ENCODE peak calls at places on chromosomes 1 and 21, in five cellular contexts. Q, L, W, F and U are unnamed samples.

GRCh38 chr1:9373614-9374013 is 80.9 kb downstream of the SPSB1 start:
- DNase-seq in Q (no peak), L (no peak), W (no peak), F (no peak), U (no peak)

GRCh38 chr1:30597711-30598110 is 125.7 kb downstream of the MATN1 start:
- DNase-seq in Q (no peak), L (no peak), W (no peak), F (no peak), U (no peak)

GRCh38 chr1:11654571-11655262 is at the start of gene FBXO44:
- DNase-seq in Q (peak; percentile 83), L (peak; percentile 89), W (no peak), F (peak; percentile 62), U (peak; percentile 71)

GRCh38 chr1:30764939-30765582 is 7.5 kb upstream of the LAPTM5 start:
- DNase-seq in Q (no peak), L (no peak), W (peak; percentile 90), F (no peak), U (no peak)

GRCh38 chr1:168876830-168877229 is 147.8 kb upstream of the DPT start:
- DNase-seq in Q (no peak), L (no peak), W (no peak), F (no peak), U (no peak)

GRCh38 chr1:3471356-3472087 is 17.1 kb downstream of the ARHGEF16 start:
- DNase-seq in Q (peak; percentile 54), L (peak; percentile 73), W (no peak), F (peak; percentile 89), U (no peak)

GRCh38 chr1:206975313-206975712 is 5.1 kb upstream of the FCAMR start:
- DNase-seq in Q (no peak), L (peak; percentile 33), W (no peak), F (no peak), U (no peak)

GRCh38 chr1:30663596-30664091 is 59.7 kb downstream of the MATN1 start:
- DNase-seq in Q (no peak), L (no peak), W (no peak), F (peak; percentile 44), U (no peak)

GRCh38 chr1:14836426-14837140 is 238.1 kb downstream of the KAZN start:
- DNase-seq in Q (no peak), L (no peak), W (no peak), F (no peak), U (no peak)

GRCh38 chr1:180945151-180945550 is 32.5 kb downstream of the KIAA1614 start:
- DNase-seq in Q (no peak), L (no peak), W (no peak), F (no peak), U (no peak)

GRCh38 chr1:32786856-32787255 is 30.3 kb downstream of the YARS1 start:
- DNase-seq in Q (no peak), L (no peak), W (no peak), F (peak; percentile 16), U (peak; percentile 21)

GRCh38 chr1:39165049-39165448 is 39.4 kb upstream of the MACF1 start:
- DNase-seq in Q (no peak), L (no peak), W (no peak), F (no peak), U (no peak)

GRCh38 chr1:220498188-220498587 is 29.7 kb upstream of the MARK1 start:
- DNase-seq in Q (no peak), L (no peak), W (no peak), F (no peak), U (no peak)

GRCh38 chr1:62355095-62355494 is 35.9 kb upstream of the KANK4 start:
- DNase-seq in Q (no peak), L (peak; percentile 65), W (no peak), F (no peak), U (no peak)

GRCh38 chr21:45618287-45618686 is 25.2 kb upstream of the PCBP3 start:
- DNase-seq in Q (no peak), L (peak; percentile 41), W (no peak), F (no peak), U (no peak)

GRCh38 chr1:54172614-54173312 is 20.0 kb upstream of the CDCP2 start:
- DNase-seq in Q (no peak), L (no peak), W (no peak), F (no peak), U (no peak)

GRCh38 chr21:39386194-39386593 is 37.3 kb upstream of the HMGN1 start:
- DNase-seq in Q (no peak), L (no peak), W (no peak), F (peak; percentile 75), U (no peak)

GRCh38 chr1:116769994-116770393 is 15.8 kb downstream of the CD2 start:
- DNase-seq in Q (no peak), L (no peak), W (no peak), F (no peak), U (no peak)

GRCh38 chr1:31782066-31782762 is 18.1 kb upstream of the ADGRB2 start:
- DNase-seq in Q (no peak), L (peak; percentile 81), W (no peak), F (no peak), U (no peak)

GRCh38 chr21:32653326-32653901 is 41.2 kb upstream of the CFAP298 start:
- DNase-seq in Q (peak; percentile 67), L (peak; percentile 72), W (no peak), F (peak; percentile 37), U (peak; percentile 62)

GRCh38 chr1:55699151-55699695 is 484.1 kb upstream of the USP24 start:
- DNase-seq in Q (no peak), L (no peak), W (no peak), F (no peak), U (no peak)

GRCh38 chr1:153308540-153308939 is 4.2 kb downstream of the PGLYRP3 start:
- DNase-seq in Q (no peak), L (no peak), W (no peak), F (no peak), U (no peak)

GRCh38 chr1:3498986-3499385 is 44.5 kb downstream of the ARHGEF16 start:
- DNase-seq in Q (no peak), L (no peak), W (no peak), F (no peak), U (no peak)

GRCh38 chr1:26593385-26593784 is 63.8 kb downstream of the RPS6KA1 start:
- DNase-seq in Q (no peak), L (no peak), W (no peak), F (no peak), U (no peak)

GRCh38 chr1:65112811-65113210 is 35.2 kb upstream of the AK4 start:
- DNase-seq in Q (no peak), L (no peak), W (no peak), F (no peak), U (no peak)

GRCh38 chr21:26437326-26438009 is 135.6 kb downstream of the CYYR1 start:
- DNase-seq in Q (no peak), L (no peak), W (no peak), F (no peak), U (no peak)

GRCh38 chr1:97781762-97782337 is 139.0 kb downstream of the DPYD start:
- DNase-seq in Q (no peak), L (no peak), W (no peak), F (no peak), U (no peak)

GRCh38 chr1:8345621-8346415 is 27.9 kb downstream of the SLC45A1 start:
- DNase-seq in Q (no peak), L (no peak), W (no peak), F (no peak), U (no peak)

GRCh38 chr1:4599951-4600481 is 54.4 kb upstream of the AJAP1 start:
- DNase-seq in Q (no peak), L (no peak), W (no peak), F (no peak), U (no peak)

GRCh38 chr1:34266127-34266951 is 89.6 kb downstream of the C1orf94 start:
- DNase-seq in Q (no peak), L (peak; percentile 11), W (no peak), F (no peak), U (no peak)

GRCh38 chr1:59580257-59580656 is 234.5 kb upstream of the HOOK1 start:
- DNase-seq in Q (no peak), L (no peak), W (no peak), F (no peak), U (no peak)

GRCh38 chr1:83994111-83994510 is 4.8 kb downstream of the TTLL7 start:
- DNase-seq in Q (no peak), L (no peak), W (no peak), F (no peak), U (no peak)

GRCh38 chr1:30745156-30745833 is 12.3 kb downstream of the LAPTM5 start:
- DNase-seq in Q (no peak), L (no peak), W (no peak), F (peak; percentile 56), U (no peak)

GRCh38 chr1:114536043-114536442 is 25.0 kb upstream of the TRIM33 start:
- DNase-seq in Q (no peak), L (no peak), W (no peak), F (no peak), U (no peak)

GRCh38 chr1:114540202-114540601 is 29.2 kb upstream of the TRIM33 start:
- DNase-seq in Q (no peak), L (no peak), W (no peak), F (no peak), U (no peak)

GRCh38 chr1:114531094-114531493 is 20.1 kb upstream of the TRIM33 start:
- DNase-seq in Q (no peak), L (no peak), W (no peak), F (no peak), U (no peak)

GRCh38 chr1:114530224-114530623 is 19.2 kb upstream of the TRIM33 start:
- DNase-seq in Q (no peak), L (no peak), W (no peak), F (no peak), U (no peak)

GRCh38 chr1:114535401-114535800 is 24.4 kb upstream of the TRIM33 start:
- DNase-seq in Q (no peak), L (no peak), W (no peak), F (no peak), U (no peak)
- TF ChIP-seq FOXM1 in Q (no peak), L (no peak), W (no peak), F (no peak), U (no peak)

GRCh38 chr21:31347435-31348032 is 3.5 kb upstream of the TIAM1 start:
- DNase-seq in Q (peak; percentile 29), L (peak; percentile 56), W (no peak), F (peak; percentile 38), U (peak; percentile 61)
- TF ChIP-seq FOXM1 in Q (no peak), L (no peak), W (no peak), F (no peak), U (no peak)

DNA sequence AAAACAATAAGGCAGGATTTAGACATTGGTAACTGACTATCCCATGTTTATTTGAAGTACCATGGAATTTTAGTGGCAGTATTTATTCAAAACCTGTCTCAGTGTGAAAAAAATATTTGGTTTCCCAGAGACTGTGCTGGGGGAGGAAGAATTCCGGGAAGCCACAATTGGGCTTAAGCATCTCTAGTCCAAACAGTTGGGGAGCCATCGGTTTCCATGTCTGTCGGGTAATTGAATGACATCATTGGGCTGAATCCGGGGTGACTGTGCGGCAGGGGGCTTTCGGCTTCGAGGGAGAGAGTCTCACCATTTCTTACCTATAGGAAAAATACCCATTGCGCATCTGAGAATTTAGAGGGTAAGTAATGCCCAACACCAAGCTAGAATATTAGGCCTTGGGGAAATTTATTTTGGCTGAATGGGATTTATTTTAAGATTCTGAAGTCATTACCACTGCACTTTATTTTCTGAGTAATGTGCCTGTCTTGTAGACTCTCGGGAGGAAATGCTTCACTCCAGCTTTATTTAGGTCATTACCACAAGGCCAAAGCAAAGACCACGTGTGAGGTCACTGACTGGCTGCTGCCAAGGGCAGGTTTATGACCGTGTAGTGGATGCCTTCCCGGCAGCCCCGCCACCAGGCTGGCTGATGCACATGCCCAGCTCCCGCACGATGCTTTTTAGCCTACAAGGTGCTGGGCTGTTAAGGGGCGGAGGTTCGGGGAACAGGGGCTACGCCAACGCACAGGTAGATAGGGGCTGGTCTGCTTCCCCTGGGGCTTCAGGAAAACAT is 23.1 kb upstream of the UMODL1 start:
- DNase-seq in Q (no peak), L (no peak), W (no peak), F (no peak), U (no peak)
- TF ChIP-seq FOXM1 in Q (no peak), L (no peak), W (no peak), F (no peak), U (no peak)

GRCh38 chr1:115275216-115275615 is 62.8 kb downstream of the NGF start:
- DNase-seq in Q (peak; percentile 52), L (no peak), W (no peak), F (no peak), U (peak; percentile 53)
- TF ChIP-seq FOXM1 in Q (no peak), L (no peak), W (no peak), F (no peak), U (no peak)